ENCODE peak calls at places on chromosomes 3 and 15, in four cellular contexts. One of them, this sample, is unnamed.

GRCh38 chr3:132569153-132569552 is 27.9 kb upstream of the ACKR4 start:
- DNase-seq in EL: peak
- DNase-seq in Right ventricle myocardium superior: no peak
- DNase-seq in activated CD4-positive, alpha-beta T cell treated with anti-CD3 and anti-CD28 coated beads, Interleukin-2, amount 50 U/mL, for 1 hour: no peak
- DNase-seq in this sample: peak

GRCh38 chr15:57591822-57592367 is at the start of gene MYZAP:
- DNase-seq in EL: peak
- DNase-seq in activated CD4-positive, alpha-beta T cell treated with anti-CD3 and anti-CD28 coated beads, Interleukin-2, amount 50 U/mL, for 1 hour: peak
- DNase-seq in Right ventricle myocardium superior: peak
- DNase-seq in this sample: no peak

GRCh38 chr3:41327718-41328117 is 128.4 kb downstream of the CTNNB1 start:
- DNase-seq in EL: no peak
- DNase-seq in Right ventricle myocardium superior: no peak
- DNase-seq in activated CD4-positive, alpha-beta T cell treated with anti-CD3 and anti-CD28 coated beads, Interleukin-2, amount 50 U/mL, for 1 hour: no peak
- DNase-seq in this sample: no peak

GRCh38 chr15:72604794-72605193 is 49.7 kb upstream of the GOLGA6B start:
- DNase-seq in Right ventricle myocardium superior: no peak
- DNase-seq in activated CD4-positive, alpha-beta T cell treated with anti-CD3 and anti-CD28 coated beads, Interleukin-2, amount 50 U/mL, for 1 hour: no peak
- DNase-seq in EL: peak
- DNase-seq in this sample: no peak

GRCh38 chr3:65039754-65040210 is 352.0 kb upstream of the ADAMTS9 start:
- DNase-seq in activated CD4-positive, alpha-beta T cell treated with anti-CD3 and anti-CD28 coated beads, Interleukin-2, amount 50 U/mL, for 1 hour: no peak
- DNase-seq in EL: no peak
- DNase-seq in Right ventricle myocardium superior: no peak
- DNase-seq in this sample: no peak

GRCh38 chr3:153215971-153216370 is 53.9 kb downstream of the RAP2B start:
- DNase-seq in activated CD4-positive, alpha-beta T cell treated with anti-CD3 and anti-CD28 coated beads, Interleukin-2, amount 50 U/mL, for 1 hour: no peak
- DNase-seq in EL: no peak
- DNase-seq in Right ventricle myocardium superior: no peak
- DNase-seq in this sample: no peak

GRCh38 chr3:29065211-29065785 is 215.6 kb upstream of the RBMS3 start:
- DNase-seq in EL: peak
- DNase-seq in Right ventricle myocardium superior: peak
- DNase-seq in activated CD4-positive, alpha-beta T cell treated with anti-CD3 and anti-CD28 coated beads, Interleukin-2, amount 50 U/mL, for 1 hour: no peak
- DNase-seq in this sample: peak

GRCh38 chr15:74995779-74996765 is 709 bp downstream of the SCAMP5 start:
- DNase-seq in activated CD4-positive, alpha-beta T cell treated with anti-CD3 and anti-CD28 coated beads, Interleukin-2, amount 50 U/mL, for 1 hour: no peak
- DNase-seq in EL: no peak
- DNase-seq in Right ventricle myocardium superior: no peak
- DNase-seq in this sample: no peak

GRCh38 chr15:66216806-66217205 is 36.7 kb downstream of the MEGF11 start:
- DNase-seq in activated CD4-positive, alpha-beta T cell treated with anti-CD3 and anti-CD28 coated beads, Interleukin-2, amount 50 U/mL, for 1 hour: no peak
- DNase-seq in Right ventricle myocardium superior: no peak
- DNase-seq in EL: no peak
- DNase-seq in this sample: no peak

GRCh38 chr3:113867506-113867905 is 28.9 kb downstream of the GRAMD1C start:
- DNase-seq in Right ventricle myocardium superior: no peak
- DNase-seq in EL: peak
- DNase-seq in activated CD4-positive, alpha-beta T cell treated with anti-CD3 and anti-CD28 coated beads, Interleukin-2, amount 50 U/mL, for 1 hour: no peak
- DNase-seq in this sample: no peak

GRCh38 chr3:138265745-138266144 is 63.9 kb downstream of the NME9 start:
- DNase-seq in Right ventricle myocardium superior: no peak
- DNase-seq in activated CD4-positive, alpha-beta T cell treated with anti-CD3 and anti-CD28 coated beads, Interleukin-2, amount 50 U/mL, for 1 hour: no peak
- DNase-seq in EL: no peak
- DNase-seq in this sample: peak

GRCh38 chr15:43488790-43489585 is 4.0 kb downstream of the TP53BP1 start:
- DNase-seq in Right ventricle myocardium superior: no peak
- DNase-seq in activated CD4-positive, alpha-beta T cell treated with anti-CD3 and anti-CD28 coated beads, Interleukin-2, amount 50 U/mL, for 1 hour: no peak
- DNase-seq in EL: no peak
- DNase-seq in this sample: no peak

GRCh38 chr3:15536856-15537255 is 15.3 kb upstream of the COLQ start:
- DNase-seq in Right ventricle myocardium superior: no peak
- DNase-seq in activated CD4-positive, alpha-beta T cell treated with anti-CD3 and anti-CD28 coated beads, Interleukin-2, amount 50 U/mL, for 1 hour: no peak
- DNase-seq in EL: no peak
- DNase-seq in this sample: no peak

GRCh38 chr3:32399030-32399620 is 7.5 kb downstream of the CMTM7 start:
- DNase-seq in activated CD4-positive, alpha-beta T cell treated with anti-CD3 and anti-CD28 coated beads, Interleukin-2, amount 50 U/mL, for 1 hour: peak
- DNase-seq in EL: peak
- DNase-seq in Right ventricle myocardium superior: no peak
- DNase-seq in this sample: peak

GRCh38 chr15:38941399-38941953 is 376.9 kb upstream of the RASGRP1 start:
- DNase-seq in Right ventricle myocardium superior: no peak
- DNase-seq in EL: peak
- DNase-seq in activated CD4-positive, alpha-beta T cell treated with anti-CD3 and anti-CD28 coated beads, Interleukin-2, amount 50 U/mL, for 1 hour: no peak
- DNase-seq in this sample: no peak

GRCh38 chr15:27339138-27339537 is 368.2 kb downstream of the GABRG3 start:
- DNase-seq in activated CD4-positive, alpha-beta T cell treated with anti-CD3 and anti-CD28 coated beads, Interleukin-2, amount 50 U/mL, for 1 hour: no peak
- DNase-seq in Right ventricle myocardium superior: no peak
- DNase-seq in EL: no peak
- DNase-seq in this sample: no peak

GRCh38 chr3:58058654-58059263 is 50.5 kb downstream of the FLNB start:
- DNase-seq in activated CD4-positive, alpha-beta T cell treated with anti-CD3 and anti-CD28 coated beads, Interleukin-2, amount 50 U/mL, for 1 hour: no peak
- DNase-seq in Right ventricle myocardium superior: no peak
- DNase-seq in EL: peak
- DNase-seq in this sample: no peak

GRCh38 chr15:74449643-74450205 is 11.2 kb downstream of the UBL7 start:
- DNase-seq in activated CD4-positive, alpha-beta T cell treated with anti-CD3 and anti-CD28 coated beads, Interleukin-2, amount 50 U/mL, for 1 hour: no peak
- DNase-seq in EL: no peak
- DNase-seq in Right ventricle myocardium superior: no peak
- DNase-seq in this sample: no peak

GRCh38 chr3:195171093-195171873 is 99.7 kb downstream of the XXYLT1 start:
- DNase-seq in activated CD4-positive, alpha-beta T cell treated with anti-CD3 and anti-CD28 coated beads, Interleukin-2, amount 50 U/mL, for 1 hour: no peak
- DNase-seq in Right ventricle myocardium superior: no peak
- DNase-seq in EL: no peak
- DNase-seq in this sample: no peak

GRCh38 chr3:171178714-171179113 is 152.2 kb upstream of the SLC2A2 start:
- DNase-seq in activated CD4-positive, alpha-beta T cell treated with anti-CD3 and anti-CD28 coated beads, Interleukin-2, amount 50 U/mL, for 1 hour: no peak
- DNase-seq in EL: no peak
- DNase-seq in Right ventricle myocardium superior: no peak
- DNase-seq in this sample: no peak

GRCh38 chr3:14123308-14124222 is 1.1 kb downstream of the CHCHD4 start:
- DNase-seq in EL: no peak
- DNase-seq in Right ventricle myocardium superior: no peak
- DNase-seq in activated CD4-positive, alpha-beta T cell treated with anti-CD3 and anti-CD28 coated beads, Interleukin-2, amount 50 U/mL, for 1 hour: no peak
- DNase-seq in this sample: no peak

GRCh38 chr3:52845157-52845556 is 10.3 kb upstream of the MUSTN1 start:
- DNase-seq in EL: no peak
- DNase-seq in Right ventricle myocardium superior: peak
- DNase-seq in activated CD4-positive, alpha-beta T cell treated with anti-CD3 and anti-CD28 coated beads, Interleukin-2, amount 50 U/mL, for 1 hour: no peak
- DNase-seq in this sample: no peak

GRCh38 chr15:65611888-65612615 is 1.1 kb upstream of the INTS14 start:
- DNase-seq in Right ventricle myocardium superior: no peak
- DNase-seq in activated CD4-positive, alpha-beta T cell treated with anti-CD3 and anti-CD28 coated beads, Interleukin-2, amount 50 U/mL, for 1 hour: no peak
- DNase-seq in EL: no peak
- DNase-seq in this sample: peak

GRCh38 chr15:56327721-56328502 is 37.3 kb upstream of the TEX9 start:
- DNase-seq in Right ventricle myocardium superior: no peak
- DNase-seq in activated CD4-positive, alpha-beta T cell treated with anti-CD3 and anti-CD28 coated beads, Interleukin-2, amount 50 U/mL, for 1 hour: no peak
- DNase-seq in EL: no peak
- DNase-seq in this sample: no peak

GRCh38 chr15:28959326-28959725 is 73.6 kb downstream of the APBA2 start:
- DNase-seq in activated CD4-positive, alpha-beta T cell treated with anti-CD3 and anti-CD28 coated beads, Interleukin-2, amount 50 U/mL, for 1 hour: no peak
- DNase-seq in EL: no peak
- DNase-seq in Right ventricle myocardium superior: no peak
- DNase-seq in this sample: no peak

GRCh38 chr3:65729553-65729952 is 309.2 kb downstream of the MAGI1 start:
- DNase-seq in activated CD4-positive, alpha-beta T cell treated with anti-CD3 and anti-CD28 coated beads, Interleukin-2, amount 50 U/mL, for 1 hour: no peak
- DNase-seq in EL: peak
- DNase-seq in Right ventricle myocardium superior: no peak
- DNase-seq in this sample: no peak

GRCh38 chr3:108035751-108036150 is 55.1 kb downstream of the CD47 start:
- DNase-seq in Right ventricle myocardium superior: no peak
- DNase-seq in activated CD4-positive, alpha-beta T cell treated with anti-CD3 and anti-CD28 coated beads, Interleukin-2, amount 50 U/mL, for 1 hour: no peak
- DNase-seq in EL: peak
- DNase-seq in this sample: no peak

GRCh38 chr3:88189361-88189810 is 39.6 kb downstream of the C3orf38 start:
- DNase-seq in Right ventricle myocardium superior: no peak
- DNase-seq in activated CD4-positive, alpha-beta T cell treated with anti-CD3 and anti-CD28 coated beads, Interleukin-2, amount 50 U/mL, for 1 hour: no peak
- DNase-seq in EL: peak
- DNase-seq in this sample: no peak

GRCh38 chr3:154122912-154123559 is 1.8 kb downstream of the ARHGEF26 start:
- DNase-seq in EL: peak
- DNase-seq in Right ventricle myocardium superior: no peak
- DNase-seq in activated CD4-positive, alpha-beta T cell treated with anti-CD3 and anti-CD28 coated beads, Interleukin-2, amount 50 U/mL, for 1 hour: no peak
- DNase-seq in this sample: peak

GRCh38 chr15:41659855-41660234 is 360 bp upstream of the MGA start:
- DNase-seq in Right ventricle myocardium superior: peak
- DNase-seq in EL: no peak
- DNase-seq in activated CD4-positive, alpha-beta T cell treated with anti-CD3 and anti-CD28 coated beads, Interleukin-2, amount 50 U/mL, for 1 hour: no peak
- DNase-seq in this sample: no peak

GRCh38 chr15:77066961-77067690 is 3.8 kb downstream of the TSPAN3 start:
- DNase-seq in activated CD4-positive, alpha-beta T cell treated with anti-CD3 and anti-CD28 coated beads, Interleukin-2, amount 50 U/mL, for 1 hour: no peak
- DNase-seq in EL: peak
- DNase-seq in Right ventricle myocardium superior: no peak
- DNase-seq in this sample: peak

GRCh38 chr15:40263036-40263754 is 19.7 kb downstream of the ANKRD63 start:
- DNase-seq in EL: peak
- DNase-seq in Right ventricle myocardium superior: no peak
- DNase-seq in activated CD4-positive, alpha-beta T cell treated with anti-CD3 and anti-CD28 coated beads, Interleukin-2, amount 50 U/mL, for 1 hour: no peak
- DNase-seq in this sample: no peak

GRCh38 chr15:39645138-39645975 is 64.5 kb downstream of the THBS1 start:
- DNase-seq in activated CD4-positive, alpha-beta T cell treated with anti-CD3 and anti-CD28 coated beads, Interleukin-2, amount 50 U/mL, for 1 hour: no peak
- DNase-seq in EL: no peak
- DNase-seq in Right ventricle myocardium superior: peak
- DNase-seq in this sample: no peak

GRCh38 chr3:192449036-192449435 is 278.3 kb downstream of the FGF12 start:
- DNase-seq in EL: no peak
- DNase-seq in Right ventricle myocardium superior: no peak
- DNase-seq in activated CD4-positive, alpha-beta T cell treated with anti-CD3 and anti-CD28 coated beads, Interleukin-2, amount 50 U/mL, for 1 hour: no peak
- DNase-seq in this sample: no peak

GRCh38 chr3:14175383-14176037 is 2.9 kb downstream of the XPC start:
- DNase-seq in Right ventricle myocardium superior: no peak
- DNase-seq in activated CD4-positive, alpha-beta T cell treated with anti-CD3 and anti-CD28 coated beads, Interleukin-2, amount 50 U/mL, for 1 hour: peak
- DNase-seq in EL: peak
- DNase-seq in this sample: no peak

This sample was measured in foreskin melanocyte.